ENCODE peak calls at places on chromosomes 6 and 20, in six cellular contexts. U is NCI-H1092 treated with DMSO at 0.1 percent for 48 hours, L is LHCN-M2, M is lower lobe of right lung, C is NCI-H69, B is ureter. V is an unnamed sample.

GRCh38 chr6:137056121-137056880 is 11.5 kb upstream of the IL20RA start:
- DNase-seq in B (no peak), C (peak; percentile 24), M (no peak), U (no peak), L (peak; percentile 86), V (no peak)

GRCh38 chr6:169172946-169173345 is 80.7 kb downstream of the THBS2 start:
- DNase-seq in B (no peak), L (no peak), C (no peak), M (no peak), U (no peak), V (no peak)

GRCh38 chr6:24431045-24431451 is 28.3 kb downstream of the MRS2 start:
- DNase-seq in L (peak; percentile 44), M (no peak), U (no peak), C (peak; percentile 69), B (no peak), V (no peak)

GRCh38 chr6:108616973-108617372 is 56.3 kb downstream of the FOXO3 start:
- DNase-seq in L (no peak), C (no peak), B (no peak), U (no peak), M (no peak), V (no peak)

GRCh38 chr6:50333696-50334095 is 284.0 kb upstream of the DEFB112 start:
- DNase-seq in M (no peak), U (no peak), B (no peak), L (no peak), C (peak; percentile 38), V (no peak)

GRCh38 chr6:163793584-163793983 is 379.1 kb downstream of the QKI start:
- DNase-seq in L (peak; percentile 95), C (no peak), B (no peak), M (no peak), U (no peak), V (no peak)

GRCh38 chr20:2602746-2603145 is 49.7 kb upstream of the NOP56 start:
- DNase-seq in U (no peak), B (no peak), C (no peak), M (no peak), L (no peak), V (no peak)

GRCh38 chr20:37525810-37526209 is 1.9 kb downstream of the BLCAP start:
- DNase-seq in C (no peak), U (no peak), M (no peak), L (no peak), B (no peak), V (peak; percentile 21)

GRCh38 chr6:135642912-135643311 is 145.4 kb upstream of the AHI1 start:
- DNase-seq in U (no peak), M (no peak), B (no peak), C (no peak), L (no peak), V (no peak)

GRCh38 chr6:108559884-108560462 is 744 bp upstream of the FOXO3 start:
- DNase-seq in L (peak; percentile 77), B (peak; percentile 79), M (peak; percentile 77), C (peak; percentile 96), U (peak; percentile 57), V (peak; percentile 70)

GRCh38 chr6:21864211-21864610 is 270.7 kb downstream of the SOX4 start:
- DNase-seq in B (no peak), L (no peak), C (no peak), M (no peak), U (no peak), V (no peak)

GRCh38 chr6:121522265-121522664 is 86.8 kb downstream of the GJA1 start:
- DNase-seq in M (no peak), C (no peak), L (peak; percentile 99), U (no peak), B (peak; percentile 47), V (no peak)

GRCh38 chr6:152642578-152643375 is 5.6 kb upstream of the SYNE1 start:
- DNase-seq in U (peak; percentile 18), L (peak; percentile 68), C (peak; percentile 61), B (peak; percentile 77), M (peak; percentile 78), V (peak; percentile 52)

GRCh38 chr20:6765469-6766058 is 1.9 kb upstream of the BMP2 start:
- DNase-seq in C (peak; percentile 72), U (peak; percentile 84), B (no peak), M (no peak), L (peak; percentile 60), V (no peak)

GRCh38 chr6:16947461-16948159 is 154.2 kb upstream of the STMND1 start:
- DNase-seq in U (no peak), C (peak; percentile 71), B (peak; percentile 67), L (peak; percentile 88), M (no peak), V (no peak)

GRCh38 chr20:19942611-19943010 is 74.6 kb upstream of the NAA20 start:
- DNase-seq in L (no peak), U (no peak), C (no peak), B (no peak), M (no peak), V (no peak)

GRCh38 chr6:130906736-130907381 is 79.7 kb downstream of the SMLR1 start:
- DNase-seq in B (no peak), C (no peak), L (peak; percentile 87), M (no peak), U (no peak), V (no peak)

GRCh38 chr6:132130530-132131298 is 179.5 kb upstream of the CCN2 start:
- DNase-seq in U (no peak), M (no peak), C (no peak), B (peak; percentile 51), L (peak; percentile 86), V (no peak)

GRCh38 chr6:164045082-164045481 is 630.6 kb downstream of the QKI start:
- DNase-seq in U (no peak), L (no peak), C (no peak), M (no peak), B (no peak), V (no peak)

GRCh38 chr6:120405947-120406346 is 928.3 kb downstream of the TBC1D32 start:
- DNase-seq in C (peak; percentile 36), U (no peak), B (no peak), L (no peak), M (no peak), V (no peak)

GRCh38 chr20:32971703-32972161 is 32.5 kb downstream of the SUN5 start:
- DNase-seq in U (peak; percentile 25), M (no peak), B (peak; percentile 36), C (peak; percentile 9), L (no peak), V (peak; percentile 55)